ENCODE peak calls at places on chromosomes 2 and 18, in nine cellular contexts. N is Panc1, A is GM12864, Y is Peyer's patch, J is HCT116, M is thoracic aorta, K is cardiac muscle cell, O is skeletal muscle cell, Z is AG09309. B is an unnamed sample.

GRCh38 chr2:177306550-177306949 is 42.0 kb upstream of the NFE2L2 start:
- DNase-seq in O (no peak), A (no peak), Z (no peak), N (no peak), K (no peak), M (no peak), Y (no peak), J (no peak), B (no peak)

GRCh38 chr2:168639501-168639900 is 162.9 kb upstream of the NOSTRIN start:
- DNase-seq in J (no peak), O (peak), Z (peak), K (peak), Y (peak), A (no peak), N (no peak), M (no peak), B (peak)

GRCh38 chr18:58901783-58902182 is 37.1 kb downstream of the ZNF532 start:
- DNase-seq in N (no peak), J (no peak), Y (no peak), K (no peak), O (no peak), M (no peak), A (no peak), Z (no peak), B (no peak)

GRCh38 chr2:239113592-239113991 is 265.7 kb downstream of the TWIST2 start:
- DNase-seq in J (no peak), Y (no peak), K (no peak), M (no peak), A (no peak), Z (no peak), O (no peak), N (no peak), B (no peak)

GRCh38 chr2:240168041-240168440 is 27.6 kb upstream of the OTOS start:
- DNase-seq in Z (no peak), N (no peak), O (no peak), M (no peak), A (no peak), J (no peak), K (no peak), Y (no peak), B (no peak)

GRCh38 chr18:22643731-22644130 is 226.0 kb upstream of the CTAGE1 start:
- DNase-seq in A (no peak), Y (no peak), J (no peak), Z (peak), K (no peak), N (no peak), M (no peak), O (no peak), B (no peak)

GRCh38 chr2:29220506-29221270 is 105.5 kb downstream of the CLIP4 start:
- DNase-seq in J (no peak), O (no peak), K (no peak), Y (no peak), Z (no peak), N (no peak), A (no peak), M (no peak), B (no peak)

GRCh38 chr2:121634354-121635307 is 14.6 kb downstream of the CLASP1 start:
- DNase-seq in M (no peak), O (no peak), K (no peak), Y (no peak), J (peak), N (peak), A (no peak), Z (no peak), B (no peak)

GRCh38 chr2:33215299-33215698 is 261.1 kb upstream of the RASGRP3 start:
- DNase-seq in Z (peak), J (no peak), Y (no peak), M (no peak), O (peak), N (no peak), A (no peak), K (no peak), B (peak)

GRCh38 chr2:209662091-209662490 is 109.5 kb upstream of the UNC80 start:
- DNase-seq in A (no peak), M (no peak), K (no peak), N (no peak), O (no peak), Z (no peak), Y (no peak), J (no peak), B (no peak)

GRCh38 chr2:233062447-233062842 is 2.3 kb downstream of the INPP5D start:
- DNase-seq in O (no peak), Z (no peak), N (no peak), K (no peak), J (no peak), Y (no peak), M (no peak), A (no peak), B (no peak)

GRCh38 chr2:68908392-68908970 is 37.3 kb upstream of the BMP10 start:
- DNase-seq in J (peak), A (peak), O (no peak), M (peak), N (no peak), K (no peak), Z (peak), Y (peak), B (no peak)

GRCh38 chr2:207474871-207475485 is 54.8 kb upstream of the CREB1 start:
- DNase-seq in J (peak), M (no peak), N (no peak), K (peak), Z (no peak), Y (no peak), O (no peak), A (no peak), B (no peak)

GRCh38 chr2:10721344-10722251 is at the start of gene ATP6V1C2:
- DNase-seq in Z (no peak), N (no peak), O (no peak), Y (peak), M (no peak), J (no peak), A (no peak), K (peak), B (no peak)

GRCh38 chr18:3350566-3351527 is 88.9 kb downstream of the MYL12B start:
- DNase-seq in Y (no peak), A (no peak), J (peak), N (no peak), M (no peak), K (no peak), Z (no peak), O (no peak), B (no peak)

GRCh38 chr2:55857766-55858165 is 65.8 kb downstream of the EFEMP1 start:
- DNase-seq in N (no peak), Z (no peak), A (no peak), Y (no peak), K (no peak), M (no peak), J (no peak), O (no peak), B (no peak)

GRCh38 chr2:79936715-79937114 is 367.8 kb downstream of the LRRTM1 start:
- DNase-seq in A (no peak), N (no peak), J (no peak), O (no peak), Y (no peak), M (no peak), Z (no peak), K (no peak), B (no peak)

GRCh38 chr2:105604938-105605337 is 139.8 kb upstream of the NCK2 start:
- DNase-seq in N (no peak), O (no peak), M (peak), Y (no peak), A (no peak), Z (no peak), K (no peak), J (no peak), B (no peak)

GRCh38 chr2:168849610-168850009 is 40.6 kb downstream of the SPC25 start:
- DNase-seq in J (no peak), Y (peak), A (no peak), K (peak), N (no peak), Z (no peak), M (no peak), O (peak), B (no peak)

GRCh38 chr2:106292627-106293026 is 98.5 kb upstream of the UXS1 start:
- DNase-seq in Z (no peak), K (no peak), Y (no peak), O (no peak), J (no peak), M (no peak), N (no peak), A (no peak), B (no peak)

GRCh38 chr2:10900216-10901109 is 11.3 kb upstream of the KCNF1 start:
- DNase-seq in Y (peak), M (no peak), N (no peak), A (no peak), J (peak), K (peak), O (no peak), Z (no peak), B (no peak)

GRCh38 chr18:50334546-50335152 is 40.2 kb upstream of the SKA1 start:
- DNase-seq in J (no peak), N (no peak), O (no peak), A (peak), K (no peak), Z (no peak), M (no peak), Y (no peak), B (no peak)

GRCh38 chr2:12700989-12701388 is 15.7 kb upstream of the TRIB2 start:
- DNase-seq in M (no peak), N (no peak), K (no peak), O (no peak), Z (no peak), A (no peak), J (no peak), Y (no peak), B (no peak)

GRCh38 chr2:164692958-164693357 is 71.7 kb upstream of the GRB14 start:
- DNase-seq in M (no peak), A (no peak), O (no peak), N (no peak), Z (no peak), K (no peak), Y (no peak), J (no peak), B (no peak)

GRCh38 chr2:59183070-59183469 is 941.9 kb upstream of the FANCL start:
- DNase-seq in N (no peak), Y (no peak), O (no peak), K (no peak), J (no peak), A (no peak), Z (no peak), M (no peak), B (no peak)

GRCh38 chr2:220855296-220855695 is 716.8 kb downstream of the EPHA4 start:
- DNase-seq in K (peak), O (peak), M (no peak), Z (no peak), Y (no peak), J (no peak), N (no peak), A (no peak), B (no peak)

GRCh38 chr2:191905336-191905735 is 58.4 kb upstream of the CAVIN2 start:
- DNase-seq in N (no peak), O (no peak), A (no peak), Z (no peak), J (no peak), K (no peak), Y (no peak), M (no peak), B (no peak)

GRCh38 chr2:168521342-168521741 is 65.3 kb downstream of the CERS6 start:
- DNase-seq in M (no peak), O (no peak), Z (no peak), A (no peak), J (no peak), N (no peak), Y (no peak), K (peak), B (no peak)

GRCh38 chr2:72112981-72113846 is 34.4 kb downstream of the CYP26B1 start:
- DNase-seq in Z (no peak), O (no peak), Y (no peak), A (no peak), J (no peak), M (no peak), N (no peak), K (no peak), B (no peak)

GRCh38 chr2:189492451-189492850 is 51.2 kb downstream of the WDR75 start:
- DNase-seq in N (no peak), M (no peak), A (no peak), Y (no peak), J (no peak), K (no peak), O (no peak), Z (no peak), B (no peak)

DNA sequence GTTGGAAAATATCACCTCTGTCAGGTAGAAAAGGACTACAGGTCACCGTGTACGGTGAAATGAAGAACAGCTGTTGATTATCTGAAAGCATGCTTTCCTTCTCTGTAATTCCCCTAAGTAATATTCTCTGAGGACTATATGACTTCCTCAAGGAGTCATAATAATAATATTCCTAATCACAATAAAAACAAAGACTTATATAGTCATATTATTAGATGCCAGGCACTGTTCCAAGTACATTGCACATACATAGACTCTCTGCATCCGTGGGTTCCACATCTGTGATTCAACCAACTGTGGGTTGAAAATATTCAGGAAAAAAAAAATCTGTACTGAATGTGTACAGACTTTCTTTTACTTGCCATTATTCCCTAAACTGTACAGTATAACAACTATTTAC is 512.4 kb upstream of the ID2 start:
- DNase-seq in Z (peak), Y (no peak), K (no peak), N (no peak), O (peak), M (no peak), A (no peak), J (no peak), B (peak)
- H3K4me3 ChIP-seq in Z (no peak), Y (no peak), K (no peak), N (no peak), O (no peak), M (no peak), A (no peak), J (no peak), B (no peak)

GRCh38 chr2:171158036-171158789 is 2.5 kb downstream of the TLK1 start:
- DNase-seq in O (no peak), Y (no peak), M (no peak), N (no peak), A (no peak), Z (no peak), J (no peak), K (no peak), B (no peak)
- H3K4me3 ChIP-seq in O (peak), Y (peak), M (peak), N (peak), A (peak), Z (peak), J (no peak), K (peak), B (peak)

GRCh38 chr2:222302178-222303018 is 3.6 kb upstream of the PAX3 start:
- DNase-seq in Y (no peak), O (no peak), M (no peak), K (no peak), A (no peak), N (no peak), J (no peak), Z (no peak), B (no peak)

GRCh38 chr2:222304737-222305509 is 6.1 kb upstream of the PAX3 start:
- DNase-seq in J (no peak), M (no peak), K (no peak), A (no peak), Z (no peak), N (no peak), Y (peak), O (no peak), B (no peak)

GRCh38 chr2:222303045-222303827 is 4.4 kb upstream of the PAX3 start:
- DNase-seq in Y (no peak), J (no peak), N (no peak), K (no peak), O (no peak), M (no peak), A (no peak), Z (no peak), B (no peak)

GRCh38 chr2:222305510-222306392 is 7.0 kb upstream of the PAX3 start:
- DNase-seq in A (no peak), K (peak), O (no peak), M (no peak), Z (no peak), J (no peak), N (no peak), Y (peak), B (no peak)

DNA sequence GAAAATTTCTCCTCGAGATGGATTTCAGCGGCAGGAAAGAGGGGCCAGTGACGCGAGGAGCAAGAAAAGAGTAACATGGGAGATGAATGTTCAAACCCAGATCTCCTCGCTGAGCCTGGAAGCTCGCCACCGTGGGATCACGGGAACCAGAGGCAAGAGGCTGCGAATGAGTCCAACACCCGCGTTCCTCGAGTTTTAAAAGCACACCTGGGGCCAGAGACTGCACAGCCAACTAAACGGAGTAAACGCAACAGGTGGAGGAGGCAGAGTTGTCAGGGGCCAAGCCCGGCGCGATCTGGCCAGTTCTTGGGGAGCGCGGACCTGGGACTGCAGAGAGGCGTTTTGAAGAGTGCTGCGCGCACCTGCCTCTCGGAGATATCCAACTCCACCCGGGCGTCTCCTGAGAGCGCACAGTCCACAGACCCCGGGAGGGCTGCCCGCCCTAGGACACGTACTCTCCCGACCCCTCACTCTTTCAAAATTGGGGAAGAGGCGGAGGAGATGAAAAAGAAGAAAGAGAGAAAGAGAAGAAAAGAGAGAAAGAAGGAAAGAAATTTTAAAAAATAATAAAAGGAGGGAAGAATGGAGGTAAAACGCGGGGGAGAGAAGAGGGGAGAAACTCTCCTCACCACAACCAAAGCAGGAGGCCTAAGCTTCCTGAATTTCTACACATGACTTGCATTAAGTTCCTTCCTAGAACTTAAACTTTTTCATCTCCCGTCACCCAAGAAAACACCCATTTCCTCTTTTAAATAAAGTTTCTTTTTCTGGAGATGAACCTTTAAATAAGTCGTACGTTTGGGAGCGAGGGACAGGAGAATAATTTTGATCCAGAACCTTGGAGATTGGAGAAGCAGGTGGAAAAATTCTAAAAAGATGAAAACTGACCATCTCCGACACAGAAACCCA is 5.3 kb upstream of the PAX3 start:
- DNase-seq in O (no peak), N (no peak), Y (no peak), J (no peak), M (no peak), Z (no peak), K (no peak), A (no peak), B (no peak)
- H3K4me3 ChIP-seq in O (no peak), N (no peak), Y (peak), J (no peak), M (peak), Z (no peak), K (no peak), A (no peak), B (no peak)

GRCh38 chr2:100980046-100980445 is 22.0 kb upstream of the RPL31 start:
- DNase-seq in O (no peak), K (no peak), A (no peak), Y (no peak), Z (no peak), J (no peak), M (no peak), N (no peak), B (no peak)

GRCh38 chr2:100977511-100977910 is 24.6 kb upstream of the RPL31 start:
- DNase-seq in K (no peak), N (no peak), Z (no peak), A (no peak), O (no peak), J (no peak), M (no peak), Y (no peak), B (no peak)

GRCh38 chr2:100976634-100977391 is 25.3 kb upstream of the RPL31 start:
- DNase-seq in M (no peak), Z (no peak), Y (no peak), K (peak), O (peak), N (no peak), A (peak), J (no peak), B (no peak)

GRCh38 chr2:100981011-100981410 is 21.1 kb upstream of the RPL31 start:
- DNase-seq in Y (no peak), N (no peak), M (no peak), K (no peak), O (no peak), J (no peak), Z (no peak), A (no peak), B (no peak)

DNA sequence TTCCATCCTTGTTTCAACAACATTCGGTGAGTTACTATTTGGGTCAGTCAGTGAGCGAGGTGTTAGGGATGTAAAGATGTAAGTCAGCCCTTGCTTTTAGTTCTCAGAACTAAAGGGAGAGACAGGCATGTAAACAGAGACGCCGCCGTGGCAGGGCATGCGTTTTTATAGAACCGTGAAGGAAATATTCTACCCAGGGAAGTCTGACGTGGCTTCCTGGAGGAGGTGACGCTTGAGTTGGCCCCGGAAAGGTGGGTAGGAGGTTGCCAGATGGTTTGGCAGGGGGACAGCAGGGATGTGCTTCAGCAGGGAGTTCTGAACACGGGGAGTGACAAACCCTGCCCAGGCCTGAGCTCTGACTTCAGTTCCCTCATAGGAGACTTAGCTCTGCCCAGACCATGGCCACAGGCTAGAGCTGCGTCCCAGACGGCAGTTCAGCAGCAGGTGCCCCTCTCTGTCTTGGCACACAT is 23.5 kb upstream of the RPL31 start:
- DNase-seq in Z (no peak), Y (no peak), M (peak), O (no peak), A (no peak), J (no peak), K (no peak), N (no peak), B (no peak)
- H3K4me3 ChIP-seq in Z (no peak), Y (no peak), M (peak), O (no peak), A (no peak), J (no peak), K (no peak), N (no peak), B (no peak)

GRCh38 chr18:68467966-68468365 is 246.9 kb downstream of the TMX3 start:
- DNase-seq in A (no peak), O (no peak), J (no peak), M (no peak), K (no peak), N (no peak), Y (no peak), Z (no peak), B (no peak)
- H3K4me3 ChIP-seq in A (no peak), O (no peak), J (no peak), M (no peak), K (no peak), N (no peak), Y (no peak), Z (no peak), B (no peak)

DNA sequence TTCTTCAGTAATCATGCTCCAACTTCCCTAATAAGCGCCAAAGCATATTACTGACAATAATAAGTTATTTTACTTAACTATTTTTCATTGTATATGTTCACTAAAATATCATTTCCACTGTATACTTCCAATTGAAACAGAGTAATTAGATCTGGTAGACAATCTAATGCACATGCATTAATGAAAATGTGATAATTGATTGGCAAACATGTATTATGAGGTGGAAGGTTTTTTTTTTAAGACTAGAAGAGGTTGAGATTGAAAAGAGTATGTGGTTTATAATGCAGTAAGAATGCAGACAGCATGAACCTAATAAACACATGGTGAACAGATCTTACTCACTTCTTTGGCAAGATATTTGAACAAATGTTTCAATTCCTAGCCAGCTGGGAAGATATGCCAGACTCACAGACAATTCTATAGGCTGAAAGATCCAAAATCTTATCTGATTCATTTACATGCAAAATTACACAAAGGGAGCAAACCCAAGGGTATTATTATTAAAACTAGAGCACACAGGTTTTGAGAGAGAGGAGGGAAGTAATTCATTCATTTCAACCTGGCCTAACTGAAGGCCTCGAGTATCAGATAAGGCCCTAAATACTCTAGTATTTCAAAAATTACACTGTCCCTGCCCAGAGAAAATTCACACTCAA is 2.8 kb downstream of the NCKAP1 start:
- DNase-seq in J (no peak), O (peak), Z (no peak), N (no peak), Y (no peak), K (no peak), M (no peak), A (no peak), B (no peak)
- H3K4me3 ChIP-seq in J (no peak), O (peak), Z (no peak), N (peak), Y (peak), K (peak), M (peak), A (no peak), B (peak)

B was measured in AG04449.